ENCODE peak calls at places on chromosomes 13 and 19, in six cellular contexts. M is GM06990, V is body of pancreas, N is fibroblast of lung, C is psoas muscle, G is AG04450. T is an unnamed sample.

GRCh38 chr19:39265321-39265916 is 2.8 kb upstream of the IFNL2 start:
- DNase-seq in M (no peak), N (no peak), C (no peak), V (no peak), G (no peak), T (no peak)

GRCh38 chr13:112131081-112131739 is 64.3 kb downstream of the SOX1 start:
- DNase-seq in V (no peak), G (no peak), N (no peak), M (no peak), C (no peak), T (no peak)

GRCh38 chr13:70391678-70392077 is 283.4 kb upstream of the KLHL1 start:
- DNase-seq in N (no peak), M (no peak), C (no peak), V (peak), G (no peak), T (no peak)

GRCh38 chr19:8578642-8579265 is 1.5 kb upstream of the MYO1F start:
- DNase-seq in C (peak), M (peak), N (peak), V (peak), G (no peak), T (peak)

GRCh38 chr19:1513492-1514294 is 874 bp upstream of the ADAMTSL5 start:
- DNase-seq in G (no peak), N (peak), C (peak), M (peak), V (peak), T (peak)

GRCh38 chr19:32339988-32340874 is 5.2 kb upstream of the ZNF507 start:
- DNase-seq in C (peak), N (peak), M (no peak), V (peak), G (no peak), T (peak)

GRCh38 chr19:34120846-34121639 is 51.3 kb upstream of the LSM14A start:
- DNase-seq in V (peak), N (peak), M (no peak), C (no peak), G (peak), T (peak)

GRCh38 chr19:5949792-5950305 is 28.1 kb downstream of the RANBP3 start:
- DNase-seq in G (no peak), N (no peak), C (no peak), M (no peak), V (peak), T (no peak)

GRCh38 chr13:60163525-60164471 is at the start of gene DIAPH3:
- DNase-seq in G (peak), V (peak), M (peak), N (peak), C (peak), T (peak)

GRCh38 chr13:63455938-63456337 is 2040.3 kb upstream of the PCDH20 start:
- DNase-seq in V (no peak), G (no peak), N (no peak), C (no peak), M (no peak), T (no peak)

GRCh38 chr19:13118424-13119193 is 545 bp downstream of the NACC1 start:
- DNase-seq in N (no peak), C (peak), M (peak), V (peak), G (no peak), T (no peak)

GRCh38 chr13:23728807-23729206 is 158.6 kb downstream of the TNFRSF19 start:
- DNase-seq in C (no peak), M (no peak), V (no peak), G (no peak), N (no peak), T (no peak)

GRCh38 chr13:20101467-20102316 is 59.2 kb downstream of the GJA3 start:
- DNase-seq in N (no peak), M (no peak), G (no peak), C (no peak), V (no peak), T (no peak)

GRCh38 chr13:50901701-50902100 is 7.9 kb upstream of the RNASEH2B start:
- DNase-seq in G (no peak), C (no peak), V (no peak), M (no peak), N (no peak), T (no peak)

GRCh38 chr19:35704218-35704617 is at the start of gene ZBTB32:
- DNase-seq in G (no peak), M (no peak), C (no peak), V (peak), N (peak), T (peak)

GRCh38 chr13:42873081-42873480 is 91.7 kb downstream of the FAM216B start:
- DNase-seq in N (no peak), G (no peak), C (no peak), M (no peak), V (no peak), T (peak)

GRCh38 chr13:23505007-23505406 is 65.2 kb upstream of the TNFRSF19 start:
- DNase-seq in M (no peak), C (no peak), G (no peak), V (no peak), N (peak), T (peak)

GRCh38 chr13:93535256-93535655 is 308.6 kb downstream of the GPC6 start:
- DNase-seq in M (no peak), G (no peak), N (peak), C (no peak), V (no peak), T (peak)

GRCh38 chr13:33140161-33140560 is 123.9 kb downstream of the KL start:
- DNase-seq in C (no peak), V (no peak), N (peak), G (no peak), M (no peak), T (no peak)

GRCh38 chr13:82713681-82714405 is 1168.4 kb downstream of the SLITRK1 start:
- DNase-seq in G (no peak), N (peak), C (no peak), V (no peak), M (no peak), T (peak)

GRCh38 chr13:44011036-44011435 is 131.3 kb downstream of the LACC1 start:
- DNase-seq in N (no peak), M (no peak), G (no peak), V (no peak), C (no peak), T (no peak)

GRCh38 chr13:42574011-42574410 is at the start of gene TNFSF11:
- DNase-seq in M (peak), N (no peak), V (no peak), G (no peak), C (no peak), T (no peak)

GRCh38 chr13:39417643-39418042 is 185.3 kb downstream of the LHFPL6 start:
- DNase-seq in M (no peak), V (no peak), G (no peak), N (peak), C (no peak), T (peak)

GRCh38 chr13:28817204-28817603 is 2.9 kb upstream of the MTUS2 start:
- DNase-seq in V (no peak), N (no peak), M (no peak), G (no peak), C (no peak), T (no peak)

GRCh38 chr19:52673014-52673413 is 34.9 kb upstream of the ZNF83 start:
- DNase-seq in M (no peak), N (peak), C (no peak), V (no peak), G (no peak), T (peak)

GRCh38 chr19:40298026-40298425 is 12.9 kb upstream of the AKT2 start:
- DNase-seq in M (no peak), V (no peak), G (no peak), C (no peak), N (no peak), T (no peak)

GRCh38 chr19:38424272-38424671 is 1.7 kb downstream of the RASGRP4 start:
- DNase-seq in N (no peak), G (no peak), M (no peak), V (no peak), C (no peak), T (no peak)

GRCh38 chr19:41327499-41328156 is 17.7 kb downstream of the CCDC97 start:
- DNase-seq in V (peak), N (peak), C (peak), G (no peak), M (peak), T (no peak)

GRCh38 chr19:5795382-5795919 is 4.5 kb upstream of the DUS3L start:
- DNase-seq in N (no peak), M (no peak), G (no peak), V (no peak), C (no peak), T (no peak)

GRCh38 chr13:49494645-49495044 is 1.1 kb upstream of the PHF11 start:
- DNase-seq in M (no peak), C (no peak), N (no peak), V (no peak), G (no peak), T (no peak)

GRCh38 chr19:33520844-33521479 is 629 bp downstream of the PEPD start:
- DNase-seq in G (no peak), N (no peak), M (no peak), V (no peak), C (no peak), T (no peak)

GRCh38 chr19:11261902-11262839 is at the start of gene DOCK6:
- DNase-seq in M (no peak), V (peak), N (no peak), G (no peak), C (peak), T (no peak)

GRCh38 chr19:22595918-22596341 is 38.2 kb upstream of the ZNF492 start:
- DNase-seq in C (peak), N (no peak), M (no peak), G (no peak), V (peak), T (no peak)

GRCh38 chr13:24184265-24184841 is 23.8 kb downstream of the SPATA13 start:
- DNase-seq in V (peak), G (no peak), C (no peak), N (no peak), M (no peak), T (no peak)

GRCh38 chr19:925087-925911 is 536 bp upstream of the ARID3A start:
- DNase-seq in C (peak), M (peak), G (peak), V (peak), N (peak), T (peak)

GRCh38 chr19:4200940-4201542 is 18.6 kb downstream of the ANKRD24 start:
- DNase-seq in C (no peak), N (no peak), V (no peak), M (no peak), G (no peak), T (no peak)

GRCh38 chr13:110125157-110125556 is 181.8 kb downstream of the COL4A1 start:
- DNase-seq in V (no peak), G (no peak), C (no peak), N (no peak), M (no peak), T (no peak)

GRCh38 chr13:110126391-110126961 is 180.5 kb downstream of the COL4A1 start:
- DNase-seq in N (peak), G (peak), V (peak), C (peak), M (peak), T (peak)

GRCh38 chr13:110124201-110124600 is 182.8 kb downstream of the COL4A1 start:
- DNase-seq in C (no peak), M (no peak), N (no peak), V (no peak), G (no peak), T (no peak)

GRCh38 chr13:110127986-110128511 is 178.9 kb downstream of the COL4A1 start:
- DNase-seq in M (no peak), N (no peak), V (no peak), G (no peak), C (no peak), T (peak)

GRCh38 chr13:110125613-110126272 is 181.2 kb downstream of the COL4A1 start:
- DNase-seq in G (no peak), C (no peak), M (no peak), V (no peak), N (no peak), T (no peak)
- H3K4me3 ChIP-seq in G (no peak), C (peak), M (no peak), V (no peak), N (no peak), T (no peak)

GRCh38 chr19:49869484-49870308 is 2.3 kb upstream of the PNKP start:
- DNase-seq in M (peak), V (peak), C (peak), N (peak), G (peak), T (peak)
- TF ChIP-seq CTCF in M (no peak), V (peak), C (no peak), N (no peak), G (no peak), T (peak)

GRCh38 chr19:55464039-55464668 is 397 bp downstream of the C19orf85 start:
- DNase-seq in N (no peak), V (no peak), C (no peak), M (no peak), G (no peak), T (no peak)
- H3K4me3 ChIP-seq in N (no peak), V (no peak), C (no peak), M (no peak), G (no peak), T (no peak)

DNA sequence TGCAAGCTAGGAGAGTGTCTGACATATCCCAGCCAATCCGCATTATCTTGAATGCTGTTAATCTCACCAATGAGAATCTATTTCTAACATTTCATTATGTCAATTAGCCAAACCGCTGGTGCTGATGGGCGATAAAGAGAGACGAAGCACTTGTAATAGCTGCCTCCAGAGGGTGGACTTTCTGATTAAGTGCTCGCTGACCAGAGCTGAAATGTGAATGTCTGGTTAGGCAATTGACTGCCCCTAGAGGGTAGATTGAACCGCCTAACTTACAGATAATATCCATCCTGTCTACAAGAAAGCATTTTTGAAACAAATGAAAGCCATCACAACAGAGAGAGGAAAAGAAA is 552 bp upstream of the GRWD1 start:
- DNase-seq in V (peak), G (peak), N (peak), C (no peak), M (no peak), T (peak)
- TF ChIP-seq CTCF in V (peak), G (peak), N (peak), C (peak), M (peak), T (peak)

GRCh38 chr19:48938256-48938655 is 4.8 kb downstream of the DHDH start:
- DNase-seq in C (no peak), M (no peak), N (no peak), G (no peak), V (no peak), T (no peak)
- H3K4me3 ChIP-seq in C (no peak), M (no peak), N (no peak), G (no peak), V (no peak), T (no peak)

GRCh38 chr13:72696590-72696989 is 30.8 kb downstream of the MZT1 start:
- DNase-seq in G (no peak), V (no peak), C (no peak), M (no peak), N (peak), T (peak)
- TF ChIP-seq CTCF in G (peak), V (peak), C (no peak), M (peak), N (no peak), T (peak)

DNA sequence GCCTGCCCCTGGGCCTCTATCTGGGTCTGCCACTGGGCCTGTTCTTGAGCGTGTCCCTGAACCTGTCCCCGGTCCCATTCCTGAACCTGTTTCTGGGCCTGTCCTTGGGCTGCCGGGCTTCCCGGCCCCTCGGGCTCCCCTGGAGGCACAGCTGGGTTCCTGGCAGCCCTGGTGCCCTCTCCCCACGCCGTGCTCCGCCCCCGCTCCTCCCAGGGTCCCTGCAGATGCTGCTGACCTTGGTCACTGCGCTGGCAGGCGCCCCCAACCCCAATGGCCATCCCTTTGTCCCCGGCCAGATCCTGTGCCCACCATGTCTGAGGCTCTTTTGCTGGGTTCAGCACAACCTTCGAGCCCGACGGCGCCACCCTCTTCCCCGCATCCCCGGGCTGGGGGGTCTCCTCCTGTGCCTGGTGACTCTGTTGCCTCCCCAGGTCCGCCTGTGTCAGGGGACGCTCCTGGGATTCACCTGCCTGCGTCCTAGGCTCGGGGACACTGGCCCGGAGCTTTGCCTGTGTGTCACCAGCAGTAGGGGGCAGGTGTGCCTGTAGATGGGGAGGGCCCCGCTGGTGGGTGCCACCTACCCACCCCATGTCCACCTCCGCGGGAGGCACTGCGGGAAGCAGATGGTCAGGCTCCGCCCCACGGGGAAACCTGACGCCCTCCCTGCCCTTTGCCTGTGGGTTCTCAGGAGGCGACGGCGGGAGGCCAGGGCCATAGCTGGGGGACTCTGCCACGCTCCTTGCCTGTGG is 41.0 kb upstream of the GRTP1 start:
- DNase-seq in M (no peak), G (no peak), V (no peak), N (no peak), C (peak), T (no peak)
- H3K4me3 ChIP-seq in M (no peak), G (no peak), V (no peak), N (no peak), C (peak), T (no peak)

GRCh38 chr19:45883881-45884681 is 1.9 kb downstream of the IRF2BP1 start:
- DNase-seq in G (no peak), M (no peak), C (no peak), N (no peak), V (peak), T (no peak)
- TF ChIP-seq CTCF in G (no peak), M (no peak), C (no peak), N (no peak), V (no peak), T (no peak)

GRCh38 chr19:14370169-14370998 is 10.9 kb upstream of the ADGRE5 start:
- DNase-seq in G (no peak), C (no peak), N (no peak), M (peak), V (no peak), T (no peak)
- H3K4me3 ChIP-seq in G (no peak), C (peak), N (no peak), M (peak), V (no peak), T (no peak)

DNA sequence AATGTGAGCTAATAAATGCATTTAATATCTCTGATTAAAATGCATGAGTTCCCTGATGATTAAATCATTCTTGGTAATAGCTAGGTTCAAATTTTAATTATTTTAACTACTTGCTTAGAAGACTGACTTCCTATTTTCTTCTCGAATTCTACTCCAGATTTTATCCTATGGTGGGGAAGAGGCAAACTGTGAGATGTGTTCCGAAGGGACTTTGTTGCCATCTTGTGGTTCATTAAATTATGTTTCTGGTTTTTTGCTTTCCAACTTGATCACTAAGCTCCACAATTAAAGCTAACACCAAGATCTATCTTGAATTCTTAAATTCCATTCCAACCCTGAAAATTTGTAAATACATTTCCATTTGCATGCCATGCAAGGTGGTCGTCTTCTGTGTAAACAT is 538.4 kb upstream of the PCDH20 start:
- DNase-seq in C (no peak), G (no peak), N (peak), M (no peak), V (no peak), T (no peak)
- TF ChIP-seq CTCF in C (no peak), G (no peak), N (no peak), M (no peak), V (peak), T (peak)

T was measured in AG10803.